ENCODE peak calls at places on chromosomes 7 and 10, in six cellular contexts. A, P, V, U, Q and Z are unnamed samples.

GRCh38 chr10:117454502-117454901 is 79.3 kb upstream of the PDZD8 start:
- DNase-seq in A (no peak), P (no peak), V (no peak), U (peak; percentile 55), Q (no peak), Z (no peak)

GRCh38 chr10:79382491-79382941 is 35.2 kb downstream of the PPIF start:
- DNase-seq in A (no peak), P (no peak), V (no peak), U (no peak), Q (no peak), Z (no peak)

GRCh38 chr7:47539398-47540052 is 42.4 kb downstream of the TNS3 start:
- DNase-seq in A (peak; percentile 49), P (no peak), V (no peak), U (peak; percentile 72), Q (no peak), Z (no peak)

GRCh38 chr7:26397786-26398435 is 106.2 kb downstream of the SNX10 start:
- DNase-seq in A (no peak), P (no peak), V (no peak), U (no peak), Q (no peak), Z (no peak)

GRCh38 chr7:130493275-130493868 is 1.5 kb downstream of the MEST start:
- DNase-seq in A (peak; percentile 43), P (no peak), V (no peak), U (peak; percentile 24), Q (no peak), Z (no peak)

GRCh38 chr7:24981544-24981951 is 1.6 kb upstream of the OSBPL3 start:
- DNase-seq in A (peak; percentile 69), P (no peak), V (no peak), U (peak; percentile 75), Q (no peak), Z (no peak)

GRCh38 chr10:106919798-106920382 is 244.6 kb downstream of the SORCS1 start:
- DNase-seq in A (no peak), P (no peak), V (no peak), U (no peak), Q (no peak), Z (no peak)

GRCh38 chr7:122132341-122132740 is 11.7 kb downstream of the AASS start:
- DNase-seq in A (peak; percentile 64), P (no peak), V (no peak), U (peak; percentile 77), Q (no peak), Z (no peak)

GRCh38 chr10:129965940-129966339 is 1.9 kb upstream of the EBF3 start:
- DNase-seq in A (no peak), P (no peak), V (no peak), U (no peak), Q (no peak), Z (no peak)

GRCh38 chr10:71888623-71889387 is 37.8 kb upstream of the PSAP start:
- DNase-seq in A (peak; percentile 73), P (peak; percentile 84), V (no peak), U (peak; percentile 82), Q (no peak), Z (peak; percentile 41)

GRCh38 chr7:30973791-30974604 is 10.2 kb downstream of the GHRHR start:
- DNase-seq in A (no peak), P (no peak), V (no peak), U (no peak), Q (no peak), Z (no peak)

GRCh38 chr7:45682836-45683555 is 108.8 kb downstream of the ADCY1 start:
- DNase-seq in A (no peak), P (no peak), V (no peak), U (peak; percentile 5), Q (no peak), Z (no peak)

GRCh38 chr10:54434782-54435181 is 366.2 kb downstream of the PCDH15 start:
- DNase-seq in A (no peak), P (no peak), V (no peak), U (no peak), Q (no peak), Z (no peak)

GRCh38 chr7:17010637-17011300 is 129.0 kb upstream of the AGR3 start:
- DNase-seq in A (no peak), P (no peak), V (no peak), U (no peak), Q (no peak), Z (no peak)

GRCh38 chr7:110442386-110442837 is 648.5 kb upstream of the LRRN3 start:
- DNase-seq in A (peak; percentile 20), P (no peak), V (peak; percentile 12), U (peak; percentile 64), Q (no peak), Z (no peak)

GRCh38 chr10:88048312-88048711 is 184.9 kb downstream of the PTEN start:
- DNase-seq in A (no peak), P (no peak), V (no peak), U (peak; percentile 43), Q (no peak), Z (no peak)

GRCh38 chr7:93055543-93056107 is 62.2 kb downstream of the SAMD9 start:
- DNase-seq in A (peak; percentile 60), P (peak; percentile 11), V (peak; percentile 25), U (peak; percentile 59), Q (no peak), Z (no peak)

GRCh38 chr7:137073571-137074325 is 205.3 kb downstream of the CHRM2 start:
- DNase-seq in A (peak; percentile 35), P (no peak), V (no peak), U (peak; percentile 73), Q (no peak), Z (peak; percentile 4)

GRCh38 chr10:99435986-99436633 is 5.7 kb upstream of the GOT1 start:
- DNase-seq in A (peak; percentile 53), P (no peak), V (no peak), U (peak; percentile 58), Q (no peak), Z (no peak)

GRCh38 chr10:48251152-48251524 is 23.4 kb downstream of the FRMPD2 start:
- DNase-seq in A (no peak), P (no peak), V (no peak), U (peak; percentile 24), Q (no peak), Z (no peak)

GRCh38 chr10:129438024-129438423 is 29.0 kb upstream of the MGMT start:
- DNase-seq in A (no peak), P (no peak), V (no peak), U (no peak), Q (no peak), Z (no peak)

GRCh38 chr7:154871928-154872750 is 130.8 kb downstream of the PAXIP1 start:
- DNase-seq in A (no peak), P (no peak), V (no peak), U (no peak), Q (no peak), Z (no peak)

GRCh38 chr10:124125305-124126116 is 32.1 kb upstream of the CHST15 start:
- DNase-seq in A (no peak), P (peak; percentile 53), V (no peak), U (peak; percentile 78), Q (no peak), Z (no peak)

GRCh38 chr10:124084693-124085092 is 8.7 kb downstream of the CHST15 start:
- DNase-seq in A (no peak), P (no peak), V (no peak), U (no peak), Q (no peak), Z (no peak)

GRCh38 chr7:78232806-78233205 is 434.2 kb downstream of the PHTF2 start:
- DNase-seq in A (no peak), P (peak; percentile 20), V (no peak), U (peak; percentile 84), Q (no peak), Z (no peak)